ENCODE peak calls at places on chromosomes 2 and 18, in six cellular contexts. One of them, this sample, is unnamed.

GRCh38 chr2:125427721-125428315 is 1228.1 kb upstream of the GYPC start:
- DNase-seq in GM12865: no peak
- DNase-seq in T-helper 1 cell: no peak
- DNase-seq in NCI-H2081: no peak
- DNase-seq in kidney tubule cell: no peak
- DNase-seq in DMS153: no peak
- DNase-seq in this sample: no peak

GRCh38 chr18:49510393-49511115 is 23.5 kb upstream of the C18orf32 start:
- DNase-seq in GM12865: peak
- DNase-seq in kidney tubule cell: peak
- DNase-seq in DMS153: peak
- DNase-seq in NCI-H2081: peak
- DNase-seq in T-helper 1 cell: peak
- DNase-seq in this sample: peak

GRCh38 chr2:172572981-172573380 is 17.1 kb downstream of the PDK1 start:
- DNase-seq in kidney tubule cell: no peak
- DNase-seq in NCI-H2081: peak
- DNase-seq in DMS153: no peak
- DNase-seq in T-helper 1 cell: no peak
- DNase-seq in GM12865: no peak
- DNase-seq in this sample: no peak

GRCh38 chr2:205646680-205647079 is 35.6 kb upstream of the NRP2 start:
- DNase-seq in GM12865: peak
- DNase-seq in NCI-H2081: no peak
- DNase-seq in kidney tubule cell: no peak
- DNase-seq in T-helper 1 cell: no peak
- DNase-seq in DMS153: no peak
- DNase-seq in this sample: no peak

GRCh38 chr2:201938151-201938815 is 95.4 kb upstream of the FZD7 start:
- DNase-seq in kidney tubule cell: peak
- DNase-seq in DMS153: no peak
- DNase-seq in GM12865: no peak
- DNase-seq in NCI-H2081: no peak
- DNase-seq in T-helper 1 cell: no peak
- DNase-seq in this sample: no peak

GRCh38 chr18:36158261-36158867 is 28.7 kb downstream of the ELP2 start:
- DNase-seq in DMS153: no peak
- DNase-seq in T-helper 1 cell: no peak
- DNase-seq in NCI-H2081: no peak
- DNase-seq in kidney tubule cell: peak
- DNase-seq in GM12865: no peak
- DNase-seq in this sample: no peak

GRCh38 chr2:30475542-30475941 is 28.5 kb downstream of the LCLAT1 start:
- DNase-seq in T-helper 1 cell: no peak
- DNase-seq in GM12865: no peak
- DNase-seq in kidney tubule cell: no peak
- DNase-seq in DMS153: no peak
- DNase-seq in NCI-H2081: no peak
- DNase-seq in this sample: no peak

GRCh38 chr2:128874608-128875007 is 555.9 kb upstream of the HS6ST1 start:
- DNase-seq in NCI-H2081: no peak
- DNase-seq in kidney tubule cell: no peak
- DNase-seq in DMS153: no peak
- DNase-seq in T-helper 1 cell: no peak
- DNase-seq in GM12865: no peak
- DNase-seq in this sample: no peak

GRCh38 chr2:72118386-72118785 is 29.3 kb downstream of the CYP26B1 start:
- DNase-seq in NCI-H2081: no peak
- DNase-seq in kidney tubule cell: no peak
- DNase-seq in T-helper 1 cell: no peak
- DNase-seq in DMS153: no peak
- DNase-seq in GM12865: no peak
- DNase-seq in this sample: no peak

GRCh38 chr2:219171231-219171651 is 1.4 kb upstream of the SLC23A3 start:
- DNase-seq in NCI-H2081: peak
- DNase-seq in T-helper 1 cell: peak
- DNase-seq in GM12865: peak
- DNase-seq in kidney tubule cell: peak
- DNase-seq in DMS153: peak
- DNase-seq in this sample: peak

GRCh38 chr18:58013241-58014211 is 30.5 kb upstream of the NEDD4L start:
- DNase-seq in T-helper 1 cell: no peak
- DNase-seq in DMS153: peak
- DNase-seq in kidney tubule cell: peak
- DNase-seq in NCI-H2081: no peak
- DNase-seq in GM12865: no peak
- DNase-seq in this sample: no peak

GRCh38 chr18:79556829-79557585 is 122.6 kb upstream of the CTDP1 start:
- DNase-seq in kidney tubule cell: no peak
- DNase-seq in DMS153: no peak
- DNase-seq in NCI-H2081: no peak
- DNase-seq in GM12865: no peak
- DNase-seq in T-helper 1 cell: no peak
- DNase-seq in this sample: no peak

This sample was measured in Karpas-422.